ENCODE peak calls at places on chromosome 17, in four cellular contexts. C, Z, U and E are unnamed samples.

GRCh38 chr17:73290399-73291259 is 21.2 kb downstream of the CDC42EP4 start:
- DNase-seq in U (no peak), Z (no peak), C (no peak), E (no peak)

GRCh38 chr17:38751144-38751802 is 1.3 kb upstream of the PSMB3 start:
- DNase-seq in C (no peak), Z (no peak), U (no peak), E (peak)

GRCh38 chr17:3963214-3964201 is 729 bp downstream of the ATP2A3 start:
- DNase-seq in U (no peak), C (peak), Z (peak), E (no peak)

GRCh38 chr17:19285218-19285900 is 48.2 kb downstream of the EPN2 start:
- DNase-seq in C (no peak), Z (no peak), U (no peak), E (no peak)

GRCh38 chr17:34588266-34588665 is 8.9 kb downstream of the TMEM132E start:
- DNase-seq in Z (no peak), C (no peak), U (no peak), E (no peak)

GRCh38 chr17:21843318-21843865 is 151.1 kb downstream of the KCNJ18 start:
- DNase-seq in U (no peak), C (no peak), Z (no peak), E (no peak)

GRCh38 chr17:76337413-76337777 is 16.3 kb downstream of the PRPSAP1 start:
- DNase-seq in C (no peak), U (no peak), Z (no peak), E (no peak)

GRCh38 chr17:182164-182751 is 808 bp upstream of the DOC2B start:
- DNase-seq in U (no peak), Z (no peak), C (no peak), E (peak)

GRCh38 chr17:41777579-41778188 is 8.8 kb downstream of the JUP start:
- DNase-seq in C (peak), U (no peak), Z (no peak), E (peak)

GRCh38 chr17:41464682-41465081 is 2.5 kb downstream of the KRT32 start:
- DNase-seq in U (no peak), Z (no peak), C (no peak), E (no peak)